ENCODE peak calls at places on chromosomes 6 and 20, in five cellular contexts. F is activated T-cell treated with anti-CD3 and anti-CD28 coated beads, Interleukin-2, amount 50 U/mL, for 4 hours; E is heart left ventricle; Z is left colon; L is activated naive CD8-positive, alpha-beta T cell treated with anti-CD3 and anti-CD28 coated beads, Interleukin-2, amount 50 U/mL, for 24 hours. A is an unnamed sample.

GRCh38 chr6:41720783-41721182 is 14.6 kb downstream of the TFEB start:
- ATAC-seq in L (no peak), Z (no peak), F (no peak), E (no peak), A (no peak)

GRCh38 chr20:58722379-58722778 is 29.8 kb downstream of the NPEPL1 start:
- ATAC-seq in F (no peak), Z (no peak), L (no peak), E (no peak), A (no peak)

GRCh38 chr6:155141002-155141401 is 122.8 kb upstream of the CLDN20 start:
- ATAC-seq in L (no peak), E (no peak), Z (no peak), F (no peak), A (no peak)

GRCh38 chr20:42067174-42067573 is 449.0 kb upstream of the CHD6 start:
- ATAC-seq in L (no peak), Z (no peak), F (no peak), E (no peak), A (no peak)

GRCh38 chr6:36865835-36866234 is 8.8 kb downstream of the PPIL1 start:
- ATAC-seq in Z (no peak), L (no peak), E (no peak), F (peak; percentile 21), A (peak; percentile 42)

GRCh38 chr6:168239374-168239773 is 80.2 kb downstream of the DACT2 start:
- ATAC-seq in E (no peak), L (no peak), F (no peak), Z (no peak), A (no peak)

GRCh38 chr6:20260360-20260759 is 48.1 kb upstream of the MBOAT1 start:
- ATAC-seq in L (no peak), Z (no peak), F (no peak), E (no peak), A (no peak)

GRCh38 chr20:19317240-19318069 is 105.0 kb downstream of the SLC24A3 start:
- ATAC-seq in L (no peak), F (no peak), Z (no peak), E (no peak), A (no peak)

GRCh38 chr20:49559411-49560081 is 8.4 kb downstream of the PTGIS start:
- ATAC-seq in Z (no peak), E (no peak), F (no peak), L (no peak), A (no peak)

GRCh38 chr20:21302645-21303060 is 478 bp upstream of the XRN2 start:
- ATAC-seq in L (peak; percentile 27), Z (peak; percentile 44), F (peak; percentile 36), E (peak; percentile 40), A (peak; percentile 37)

GRCh38 chr6:105814745-105815536 is 271.2 kb upstream of the PRDM1 start:
- ATAC-seq in F (no peak), L (no peak), E (no peak), Z (no peak), A (peak; percentile 40)

GRCh38 chr20:23680151-23680550 is 8.7 kb downstream of the CST4 start:
- ATAC-seq in E (no peak), F (no peak), Z (no peak), L (no peak), A (no peak)

GRCh38 chr20:24949756-24950127 is 673 bp downstream of the CST7 start:
- ATAC-seq in F (peak; percentile 20), Z (peak; percentile 14), E (no peak), L (peak; percentile 12), A (peak; percentile 26)

GRCh38 chr6:131001945-131002661 is 60.9 kb downstream of the EPB41L2 start:
- ATAC-seq in E (no peak), Z (peak; percentile 51), L (no peak), F (no peak), A (no peak)

GRCh38 chr20:38542994-38543906 is 37.7 kb upstream of the ADIG start:
- ATAC-seq in F (no peak), E (no peak), Z (no peak), L (no peak), A (no peak)

GRCh38 chr6:12962995-12963394 is 246.4 kb downstream of the PHACTR1 start:
- ATAC-seq in F (no peak), E (no peak), L (no peak), Z (no peak), A (no peak)

GRCh38 chr20:32870985-32871384 is 12.3 kb downstream of the EFCAB8 start:
- ATAC-seq in L (no peak), Z (no peak), F (no peak), E (no peak), A (no peak)

GRCh38 chr6:34246563-34247391 is 2.0 kb downstream of the SMIM29 start:
- ATAC-seq in Z (no peak), E (no peak), L (peak; percentile 11), F (no peak), A (no peak)

GRCh38 chr6:104789770-104790190 is 69.9 kb downstream of the HACE1 start:
- ATAC-seq in Z (peak; percentile 75), F (peak; percentile 97), E (no peak), L (peak; percentile 89), A (peak; percentile 93)

GRCh38 chr6:161355731-161356130 is 81.9 kb upstream of the AGPAT4 start:
- ATAC-seq in Z (no peak), F (no peak), E (no peak), L (no peak), A (no peak)

GRCh38 chr6:144013486-144013909 is 5.4 kb upstream of the PLAGL1 start:
- ATAC-seq in L (no peak), Z (peak; percentile 71), F (no peak), E (no peak), A (peak; percentile 38)

GRCh38 chr20:32434434-32434833 is 76.3 kb downstream of the ASXL1 start:
- ATAC-seq in E (no peak), Z (no peak), F (no peak), L (no peak), A (no peak)

GRCh38 chr20:44442298-44443070 is 33.2 kb upstream of the TTPAL start:
- ATAC-seq in L (no peak), E (no peak), Z (peak; percentile 85), F (no peak), A (no peak)

GRCh38 chr6:3913077-3913957 is 64.1 kb downstream of the FAM50B start:
- ATAC-seq in E (peak; percentile 86), L (no peak), F (no peak), Z (peak; percentile 87), A (no peak)

GRCh38 chr20:44247131-44247571 is at the start of gene GDAP1L1:
- ATAC-seq in L (no peak), Z (no peak), E (peak; percentile 48), F (no peak), A (no peak)

GRCh38 chr20:32497589-32498224 is 87.4 kb downstream of the NOL4L start:
- ATAC-seq in L (no peak), F (no peak), Z (no peak), E (no peak), A (no peak)

GRCh38 chr6:74574794-74575193 is 631.1 kb downstream of the COL12A1 start:
- ATAC-seq in Z (peak; percentile 63), L (no peak), F (no peak), E (no peak), A (no peak)

GRCh38 chr6:16762547-16763477 is 1.6 kb upstream of the ATXN1 start:
- ATAC-seq in Z (peak; percentile 32), F (peak; percentile 19), E (no peak), L (peak; percentile 37), A (peak; percentile 56)

GRCh38 chr20:45037050-45037449 is 63.9 kb downstream of the KCNS1 start:
- ATAC-seq in Z (no peak), L (no peak), E (peak; percentile 69), F (no peak), A (no peak)

GRCh38 chr6:130858054-130858453 is 30.8 kb downstream of the SMLR1 start:
- ATAC-seq in L (no peak), Z (no peak), E (no peak), F (no peak), A (no peak)

GRCh38 chr20:53081916-53082863 is 110.0 kb downstream of the TSHZ2 start:
- ATAC-seq in F (no peak), Z (no peak), E (no peak), L (no peak), A (no peak)

GRCh38 chr6:136491251-136491650 is 59.0 kb downstream of the MAP7 start:
- ATAC-seq in F (no peak), Z (no peak), L (no peak), E (no peak), A (no peak)

GRCh38 chr20:57251344-57251743 is 15.1 kb downstream of the BMP7 start:
- ATAC-seq in L (peak; percentile 70), Z (no peak), F (no peak), E (no peak), A (no peak)

GRCh38 chr6:105102186-105102585 is 77.6 kb downstream of the POPDC3 start:
- ATAC-seq in E (no peak), Z (no peak), F (no peak), L (no peak), A (no peak)

A was measured in activated T-helper 17 cell treated with anti-CD3 and anti-CD28 coated beads, Interleukin-2, amount 50 U/mL, for 72 hours.